ENCODE peak calls at places on chromosomes 1 and 21, in ten cellular contexts. D is nephron progenitor cell, G is lower leg skin, L is left ventricle myocardium inferior, M is PC-9, P is prostate gland, J is AG04450, W is GM13976, R is colonic mucosa, Q is AG09319. E is an unnamed sample.
A peak's percentile ranks its signal among the peaks of the same experiment; 100 is the strongest.

GRCh38 chr1:245599413-245600174 is 444.8 kb downstream of the KIF26B start:
- DNase-seq in M (no peak), W (no peak), R (no peak), G (peak; percentile 73), J (peak; percentile 92), D (no peak), L (no peak), P (no peak), Q (peak; percentile 95), E (no peak)

GRCh38 chr1:200558866-200559459 is 61.6 kb downstream of the KIF14 start:
- DNase-seq in L (no peak), M (no peak), J (peak; percentile 41), W (peak; percentile 49), G (no peak), R (no peak), D (no peak), P (no peak), Q (peak; percentile 24), E (peak; percentile 43)

GRCh38 chr21:41425954-41426655 is at the start of gene MX1:
- DNase-seq in Q (peak; percentile 12), W (peak; percentile 92), R (peak; percentile 87), D (peak; percentile 44), P (peak; percentile 70), J (no peak), L (peak; percentile 81), G (peak; percentile 92), M (peak; percentile 57), E (peak; percentile 81)

GRCh38 chr1:203328714-203329122 is 22.2 kb downstream of the FMOD start:
- DNase-seq in R (peak; percentile 74), L (no peak), M (no peak), P (no peak), W (no peak), D (no peak), J (no peak), Q (no peak), G (no peak), E (peak; percentile 58)

GRCh38 chr1:941027-941587 is 17.4 kb downstream of the SAMD11 start:
- DNase-seq in R (no peak), Q (no peak), L (no peak), W (no peak), J (no peak), M (no peak), P (no peak), D (no peak), G (no peak), E (no peak)

GRCh38 chr1:155329980-155330598 is 9.4 kb downstream of the RUSC1 start:
- DNase-seq in M (no peak), G (no peak), W (no peak), R (no peak), D (no peak), Q (no peak), P (no peak), L (no peak), J (no peak), E (no peak)

GRCh38 chr1:41122851-41123518 is 101.5 kb upstream of the SLFNL1 start:
- DNase-seq in G (no peak), P (peak; percentile 21), J (peak; percentile 72), Q (no peak), L (no peak), W (no peak), M (no peak), D (peak; percentile 7), R (peak; percentile 38), E (peak; percentile 73)

GRCh38 chr1:98322966-98323365 is 338.6 kb upstream of the SNX7 start:
- DNase-seq in W (no peak), P (no peak), G (no peak), Q (no peak), D (no peak), L (no peak), J (no peak), M (no peak), R (no peak), E (no peak)

GRCh38 chr1:110298991-110299390 is 40.2 kb upstream of the RBM15 start:
- DNase-seq in G (no peak), W (no peak), M (no peak), R (no peak), J (no peak), P (no peak), D (no peak), L (no peak), Q (no peak), E (no peak)

GRCh38 chr1:17768651-17769241 is 13.6 kb downstream of the ACTL8 start:
- DNase-seq in G (no peak), M (peak; percentile 40), W (no peak), R (peak; percentile 32), L (peak; percentile 21), D (no peak), Q (peak; percentile 19), P (no peak), J (peak; percentile 68), E (no peak)

GRCh38 chr1:98253145-98253544 is 332.3 kb upstream of the DPYD start:
- DNase-seq in R (no peak), W (no peak), P (no peak), D (no peak), J (no peak), M (no peak), L (no peak), G (no peak), Q (no peak), E (no peak)

GRCh38 chr1:67619080-67619479 is 65.9 kb upstream of the GADD45A start:
- DNase-seq in R (no peak), J (no peak), W (no peak), P (no peak), D (no peak), L (no peak), M (no peak), Q (no peak), G (no peak), E (no peak)

GRCh38 chr1:58714594-58714993 is 14.7 kb upstream of the MYSM1 start:
- DNase-seq in R (no peak), D (no peak), G (no peak), L (no peak), Q (no peak), P (no peak), J (no peak), W (no peak), M (no peak), E (no peak)

DNA sequence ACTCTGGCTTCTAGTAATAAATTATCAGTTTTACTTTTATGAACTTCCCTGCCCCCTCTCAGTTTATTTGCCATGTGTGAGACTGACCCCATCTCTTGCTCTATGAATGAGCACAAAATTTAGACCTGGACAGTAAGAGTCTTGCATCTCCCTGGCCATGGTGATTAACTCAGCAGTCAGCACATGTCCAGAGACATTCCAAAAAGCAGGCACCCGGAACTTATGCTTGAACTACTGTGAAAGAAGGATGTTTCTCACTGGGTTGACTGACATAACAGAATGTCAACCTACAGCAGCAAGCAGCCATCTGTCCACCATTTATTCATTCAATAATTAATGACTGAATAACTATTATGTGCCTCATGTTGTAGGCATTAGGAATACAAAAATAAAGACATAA is 11.3 kb upstream of the SEC16B start:
- DNase-seq in P (no peak), L (no peak), R (no peak), M (no peak), G (no peak), Q (no peak), D (no peak), J (no peak), W (no peak), E (no peak)
- TF ChIP-seq CTCF in P (no peak), L (no peak), R (no peak), M (no peak), G (no peak), Q (no peak), D (no peak), J (no peak), W (no peak), E (no peak)

GRCh38 chr1:93448983-93449805 is 1.3 kb downstream of the FNBP1L start:
- DNase-seq in R (peak; percentile 74), W (no peak), M (peak; percentile 68), P (peak; percentile 33), J (no peak), D (peak; percentile 37), G (no peak), Q (no peak), L (no peak), E (peak; percentile 77)
- TF ChIP-seq CTCF in R (no peak), W (no peak), M (peak; percentile 51), P (no peak), J (peak; percentile 7), D (no peak), G (no peak), Q (no peak), L (no peak), E (no peak)

DNA sequence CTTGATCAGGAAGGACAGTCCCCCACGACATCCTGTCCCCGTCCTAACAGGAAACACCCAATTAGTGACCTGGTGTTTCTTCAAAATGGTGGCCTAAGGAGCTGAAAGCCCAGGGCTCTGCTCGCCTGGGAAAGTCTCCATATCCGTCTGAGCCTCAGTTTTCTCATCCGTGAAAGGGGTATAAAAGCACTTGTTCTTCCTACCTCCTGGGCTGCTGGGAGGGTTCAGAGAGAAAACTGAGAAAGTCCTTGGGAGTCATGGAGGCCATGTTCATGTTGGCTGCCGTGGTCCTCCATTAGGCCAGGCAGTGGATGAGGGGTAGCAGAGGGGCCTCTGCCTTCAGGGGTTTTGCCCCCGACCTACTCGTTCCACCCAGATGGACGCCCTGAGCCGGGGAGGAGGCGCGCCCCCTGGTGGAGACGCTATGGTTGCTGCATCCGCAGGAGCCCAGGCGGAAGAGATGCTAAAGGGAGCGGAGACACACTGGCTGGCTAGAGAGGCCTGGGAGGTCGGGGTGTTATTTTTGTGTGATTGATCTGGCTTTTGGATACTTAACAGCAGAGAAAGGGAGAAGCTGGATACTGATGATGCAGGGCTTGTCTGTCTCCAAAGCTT is 113.5 kb downstream of the PRDM2 start:
- DNase-seq in Q (no peak), L (no peak), G (no peak), R (no peak), J (no peak), W (peak; percentile 79), P (no peak), D (peak; percentile 76), M (no peak), E (no peak)
- TF ChIP-seq CTCF in Q (peak; percentile 66), L (peak; percentile 60), G (no peak), R (peak; percentile 21), J (peak; percentile 64), W (peak; percentile 86), P (peak; percentile 43), D (peak; percentile 85), M (peak; percentile 62), E (no peak)

GRCh38 chr1:94874423-94874822 is 52.5 kb downstream of the CNN3 start:
- DNase-seq in M (no peak), G (no peak), W (no peak), D (no peak), R (no peak), J (no peak), L (no peak), Q (no peak), P (no peak), E (no peak)

GRCh38 chr1:94875794-94876193 is 51.1 kb downstream of the CNN3 start:
- DNase-seq in W (no peak), G (no peak), J (no peak), M (no peak), Q (no peak), P (peak; percentile 82), L (no peak), R (no peak), D (no peak), E (no peak)

GRCh38 chr1:94871031-94871430 is 50.9 kb downstream of the SLC44A3 start:
- DNase-seq in L (no peak), Q (no peak), R (no peak), W (no peak), G (no peak), J (no peak), M (no peak), P (no peak), D (no peak), E (no peak)

GRCh38 chr1:94873520-94874351 is 53.2 kb downstream of the CNN3 start:
- DNase-seq in P (peak; percentile 69), W (no peak), G (no peak), Q (no peak), D (no peak), M (no peak), R (no peak), L (no peak), J (no peak), E (no peak)

GRCh38 chr1:94872771-94873495 is 52.8 kb downstream of the SLC44A3 start:
- DNase-seq in Q (no peak), J (no peak), G (no peak), D (no peak), L (no peak), P (no peak), R (no peak), W (no peak), M (no peak), E (no peak)
- TF ChIP-seq CTCF in Q (no peak), J (no peak), G (no peak), D (no peak), L (no peak), P (no peak), R (no peak), W (no peak), M (no peak), E (no peak)

E was measured in Calu3.